ENCODE peak calls at places on chromosomes 3 and 15, in six cellular contexts. One of them, this sample, is unnamed.

GRCh38 chr15:29825205-29825604 is 2.9 kb upstream of the TJP1 start:
- DNase-seq in endothelial cell of umbilical vein: peak
- DNase-seq in HCT116: no peak
- DNase-seq in SK-N-SH: no peak
- DNase-seq in H1: no peak
- DNase-seq in K562: no peak
- DNase-seq in this sample: no peak

GRCh38 chr3:22988566-22988965 is 214.6 kb upstream of the UBE2E2 start:
- DNase-seq in endothelial cell of umbilical vein: no peak
- DNase-seq in HCT116: no peak
- DNase-seq in SK-N-SH: no peak
- DNase-seq in H1: no peak
- DNase-seq in K562: no peak
- DNase-seq in this sample: no peak

GRCh38 chr3:31525532-31525931 is 7.2 kb upstream of the STT3B start:
- DNase-seq in endothelial cell of umbilical vein: no peak
- DNase-seq in HCT116: no peak
- DNase-seq in SK-N-SH: no peak
- DNase-seq in H1: no peak
- DNase-seq in K562: no peak
- DNase-seq in this sample: no peak

GRCh38 chr3:70947584-70947983 is 635.1 kb upstream of the MDFIC2 start:
- DNase-seq in endothelial cell of umbilical vein: no peak
- DNase-seq in HCT116: no peak
- DNase-seq in SK-N-SH: no peak
- DNase-seq in H1: no peak
- DNase-seq in K562: no peak
- DNase-seq in this sample: no peak

GRCh38 chr3:149507491-149508324 is 33.2 kb downstream of the TM4SF4 start:
- DNase-seq in endothelial cell of umbilical vein: peak
- DNase-seq in HCT116: no peak
- DNase-seq in SK-N-SH: no peak
- DNase-seq in H1: no peak
- DNase-seq in K562: no peak
- DNase-seq in this sample: peak

GRCh38 chr3:23275814-23276213 is 72.7 kb downstream of the UBE2E2 start:
- DNase-seq in endothelial cell of umbilical vein: no peak
- DNase-seq in HCT116: no peak
- DNase-seq in SK-N-SH: peak
- DNase-seq in H1: no peak
- DNase-seq in K562: no peak
- DNase-seq in this sample: no peak

GRCh38 chr15:50953302-50953701 is 44.8 kb downstream of the AP4E1 start:
- DNase-seq in endothelial cell of umbilical vein: no peak
- DNase-seq in HCT116: peak
- DNase-seq in SK-N-SH: no peak
- DNase-seq in H1: no peak
- DNase-seq in K562: no peak
- DNase-seq in this sample: no peak

GRCh38 chr15:98177950-98178848 is 217.7 kb downstream of the ARRDC4 start:
- DNase-seq in endothelial cell of umbilical vein: peak
- DNase-seq in HCT116: peak
- DNase-seq in SK-N-SH: peak
- DNase-seq in H1: peak
- DNase-seq in K562: peak
- DNase-seq in this sample: peak

GRCh38 chr3:45333549-45333948 is 54.8 kb upstream of the LARS2 start:
- DNase-seq in endothelial cell of umbilical vein: no peak
- DNase-seq in HCT116: no peak
- DNase-seq in SK-N-SH: no peak
- DNase-seq in H1: no peak
- DNase-seq in K562: no peak
- DNase-seq in this sample: no peak

GRCh38 chr15:38176155-38176554 is 76.5 kb upstream of the SPRED1 start:
- DNase-seq in endothelial cell of umbilical vein: no peak
- DNase-seq in HCT116: no peak
- DNase-seq in SK-N-SH: no peak
- DNase-seq in H1: no peak
- DNase-seq in K562: no peak
- DNase-seq in this sample: no peak

GRCh38 chr3:45716790-45717336 is 27.7 kb downstream of the SACM1L start:
- DNase-seq in endothelial cell of umbilical vein: no peak
- DNase-seq in HCT116: no peak
- DNase-seq in SK-N-SH: no peak
- DNase-seq in H1: no peak
- DNase-seq in K562: no peak
- DNase-seq in this sample: no peak

GRCh38 chr3:184175981-184176376 is 1.3 kb downstream of the AP2M1 start:
- DNase-seq in endothelial cell of umbilical vein: no peak
- DNase-seq in HCT116: no peak
- DNase-seq in SK-N-SH: no peak
- DNase-seq in H1: no peak
- DNase-seq in K562: no peak
- DNase-seq in this sample: no peak

GRCh38 chr15:32646304-32646703 is 4.8 kb downstream of the SCG5 start:
- DNase-seq in endothelial cell of umbilical vein: no peak
- DNase-seq in HCT116: no peak
- DNase-seq in SK-N-SH: no peak
- DNase-seq in H1: no peak
- DNase-seq in K562: no peak
- DNase-seq in this sample: no peak

GRCh38 chr3:152853196-152853595 is 18.3 kb downstream of the P2RY1 start:
- DNase-seq in endothelial cell of umbilical vein: no peak
- DNase-seq in HCT116: no peak
- DNase-seq in SK-N-SH: no peak
- DNase-seq in H1: no peak
- DNase-seq in K562: no peak
- DNase-seq in this sample: no peak

GRCh38 chr3:44981220-44981619 is 5.2 kb downstream of the EXOSC7 start:
- DNase-seq in endothelial cell of umbilical vein: no peak
- DNase-seq in HCT116: no peak
- DNase-seq in SK-N-SH: no peak
- DNase-seq in H1: no peak
- DNase-seq in K562: no peak
- DNase-seq in this sample: no peak

GRCh38 chr3:50600141-50600753 is 11.3 kb downstream of the CISH start:
- DNase-seq in endothelial cell of umbilical vein: no peak
- DNase-seq in HCT116: no peak
- DNase-seq in SK-N-SH: no peak
- DNase-seq in H1: no peak
- DNase-seq in K562: peak
- DNase-seq in this sample: no peak

GRCh38 chr15:64274541-64274940 is 81.4 kb downstream of the CSNK1G1 start:
- DNase-seq in endothelial cell of umbilical vein: no peak
- DNase-seq in HCT116: no peak
- DNase-seq in SK-N-SH: no peak
- DNase-seq in H1: no peak
- DNase-seq in K562: no peak
- DNase-seq in this sample: no peak

GRCh38 chr3:21020043-21020442 is 731.0 kb downstream of the ZNF385D start:
- DNase-seq in endothelial cell of umbilical vein: no peak
- DNase-seq in HCT116: no peak
- DNase-seq in SK-N-SH: peak
- DNase-seq in H1: no peak
- DNase-seq in K562: no peak
- DNase-seq in this sample: no peak

DNA sequence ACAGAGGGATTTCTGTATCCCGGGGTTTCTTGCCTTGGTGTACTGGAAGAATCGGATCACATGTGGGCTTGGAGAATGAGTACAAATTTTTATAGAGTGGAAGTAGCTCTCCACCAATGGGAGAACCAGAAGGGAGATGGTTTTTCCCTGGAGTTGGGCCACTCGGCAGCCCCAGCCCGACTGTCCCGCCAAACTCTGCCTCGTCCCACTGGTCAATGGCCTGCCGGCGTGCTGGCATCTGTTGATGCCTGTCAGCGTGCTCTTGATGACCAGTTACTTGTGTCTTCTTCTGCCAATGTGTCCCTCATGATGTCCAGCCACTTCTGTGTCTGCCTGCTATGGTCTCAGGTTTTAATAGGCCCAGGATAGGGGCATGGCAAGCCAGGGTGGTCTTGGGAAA is 100.5 kb downstream of the CFAP44 start:
- DNase-seq in endothelial cell of umbilical vein: no peak
- DNase-seq in HCT116: no peak
- DNase-seq in SK-N-SH: no peak
- DNase-seq in H1: no peak
- DNase-seq in K562: no peak
- DNase-seq in this sample: no peak
- H2AFZ ChIP-seq in endothelial cell of umbilical vein: no peak
- H2AFZ ChIP-seq in HCT116: no peak
- H2AFZ ChIP-seq in SK-N-SH: no peak
- H2AFZ ChIP-seq in H1: peak
- H2AFZ ChIP-seq in K562: no peak
- H2AFZ ChIP-seq in this sample: peak

GRCh38 chr15:45457641-45458539 is 64.7 kb downstream of the SLC30A4 start:
- DNase-seq in endothelial cell of umbilical vein: peak
- DNase-seq in HCT116: peak
- DNase-seq in SK-N-SH: peak
- DNase-seq in H1: peak
- DNase-seq in K562: peak
- DNase-seq in this sample: peak

GRCh38 chr15:45457215-45457614 is 65.3 kb downstream of the SLC30A4 start:
- DNase-seq in endothelial cell of umbilical vein: no peak
- DNase-seq in HCT116: no peak
- DNase-seq in SK-N-SH: no peak
- DNase-seq in H1: no peak
- DNase-seq in K562: no peak
- DNase-seq in this sample: peak

GRCh38 chr15:45454825-45455224 is 67.7 kb downstream of the SLC30A4 start:
- DNase-seq in endothelial cell of umbilical vein: no peak
- DNase-seq in HCT116: peak
- DNase-seq in SK-N-SH: no peak
- DNase-seq in H1: no peak
- DNase-seq in K562: no peak
- DNase-seq in this sample: no peak

GRCh38 chr15:45458746-45459403 is 63.7 kb downstream of the SLC30A4 start:
- DNase-seq in endothelial cell of umbilical vein: peak
- DNase-seq in HCT116: no peak
- DNase-seq in SK-N-SH: peak
- DNase-seq in H1: peak
- DNase-seq in K562: peak
- DNase-seq in this sample: peak

GRCh38 chr15:45456212-45457106 is 66.1 kb downstream of the SLC30A4 start:
- DNase-seq in endothelial cell of umbilical vein: peak
- DNase-seq in HCT116: peak
- DNase-seq in SK-N-SH: peak
- DNase-seq in H1: no peak
- DNase-seq in K562: peak
- DNase-seq in this sample: no peak
- TF ChIP-seq POLR2AphosphoS5 in endothelial cell of umbilical vein: peak
- TF ChIP-seq POLR2AphosphoS5 in HCT116: peak
- TF ChIP-seq POLR2AphosphoS5 in SK-N-SH: peak
- TF ChIP-seq POLR2AphosphoS5 in H1: no peak
- TF ChIP-seq POLR2AphosphoS5 in K562: no peak
- TF ChIP-seq POLR2AphosphoS5 in this sample: no peak

GRCh38 chr15:57591237-57591821 is 375 bp upstream of the MYZAP start:
- DNase-seq in endothelial cell of umbilical vein: peak
- DNase-seq in HCT116: no peak
- DNase-seq in SK-N-SH: no peak
- DNase-seq in H1: no peak
- DNase-seq in K562: no peak
- DNase-seq in this sample: peak
- H2AFZ ChIP-seq in endothelial cell of umbilical vein: peak
- H2AFZ ChIP-seq in HCT116: peak
- H2AFZ ChIP-seq in SK-N-SH: no peak
- H2AFZ ChIP-seq in H1: peak
- H2AFZ ChIP-seq in K562: peak
- H2AFZ ChIP-seq in this sample: peak

GRCh38 chr3:46948830-46949671 is 27.5 kb downstream of the CCDC12 start:
- DNase-seq in endothelial cell of umbilical vein: no peak
- DNase-seq in HCT116: no peak
- DNase-seq in SK-N-SH: no peak
- DNase-seq in H1: no peak
- DNase-seq in K562: no peak
- DNase-seq in this sample: peak
- TF ChIP-seq POLR2AphosphoS5 in endothelial cell of umbilical vein: peak
- TF ChIP-seq POLR2AphosphoS5 in HCT116: no peak
- TF ChIP-seq POLR2AphosphoS5 in SK-N-SH: no peak
- TF ChIP-seq POLR2AphosphoS5 in H1: no peak
- TF ChIP-seq POLR2AphosphoS5 in K562: no peak
- TF ChIP-seq POLR2AphosphoS5 in this sample: no peak

GRCh38 chr3:141737828-141738635 is at the start of gene RNF7:
- DNase-seq in endothelial cell of umbilical vein: peak
- DNase-seq in HCT116: peak
- DNase-seq in SK-N-SH: peak
- DNase-seq in H1: peak
- DNase-seq in K562: peak
- DNase-seq in this sample: peak

GRCh38 chr3:141737108-141737507 is 990 bp upstream of the RNF7 start:
- DNase-seq in endothelial cell of umbilical vein: no peak
- DNase-seq in HCT116: no peak
- DNase-seq in SK-N-SH: no peak
- DNase-seq in H1: no peak
- DNase-seq in K562: no peak
- DNase-seq in this sample: no peak

GRCh38 chr3:141739731-141740130 is 1.6 kb downstream of the RNF7 start:
- DNase-seq in endothelial cell of umbilical vein: no peak
- DNase-seq in HCT116: no peak
- DNase-seq in SK-N-SH: no peak
- DNase-seq in H1: no peak
- DNase-seq in K562: no peak
- DNase-seq in this sample: no peak

GRCh38 chr3:141740349-141740748 is 2.3 kb downstream of the RNF7 start:
- DNase-seq in endothelial cell of umbilical vein: peak
- DNase-seq in HCT116: no peak
- DNase-seq in SK-N-SH: no peak
- DNase-seq in H1: no peak
- DNase-seq in K562: no peak
- DNase-seq in this sample: no peak

DNA sequence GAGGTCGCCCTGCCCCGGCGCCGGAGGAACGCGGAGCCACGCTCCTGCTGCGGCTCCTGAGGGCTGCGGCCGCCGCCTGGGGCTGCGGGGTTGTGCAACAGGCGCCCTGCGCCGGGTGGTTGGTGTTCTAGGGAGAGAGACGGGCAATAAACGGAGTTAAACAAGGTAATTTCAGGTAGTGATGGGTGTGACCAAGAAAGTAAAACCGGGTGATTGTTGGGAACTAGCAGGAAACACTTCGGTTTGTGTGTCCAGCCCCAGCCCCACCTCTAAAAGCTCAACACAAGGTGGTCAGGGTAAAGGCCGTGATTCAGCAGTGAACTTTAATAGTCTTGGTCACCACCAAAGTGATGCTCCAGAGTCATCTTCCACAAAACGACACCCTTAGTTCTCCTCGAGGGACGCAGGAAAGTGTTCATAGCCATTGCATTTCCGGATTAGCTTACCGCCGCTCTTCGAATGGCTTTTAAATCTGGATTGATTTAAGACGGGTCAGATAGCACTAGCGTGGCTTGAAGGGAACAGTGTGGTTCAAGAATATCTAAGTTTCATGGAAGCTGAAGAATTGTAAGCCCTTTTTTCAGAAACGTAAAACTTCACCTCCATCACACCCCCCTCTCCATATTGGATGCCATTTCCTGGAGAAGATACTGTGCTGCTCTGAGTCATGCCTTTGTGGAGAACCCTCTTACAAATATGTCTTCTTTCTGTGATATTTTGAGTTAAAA is 702 bp downstream of the RNF7 start:
- DNase-seq in endothelial cell of umbilical vein: peak
- DNase-seq in HCT116: no peak
- DNase-seq in SK-N-SH: peak
- DNase-seq in H1: no peak
- DNase-seq in K562: peak
- DNase-seq in this sample: no peak
- H2AFZ ChIP-seq in endothelial cell of umbilical vein: peak
- H2AFZ ChIP-seq in HCT116: no peak
- H2AFZ ChIP-seq in SK-N-SH: peak
- H2AFZ ChIP-seq in H1: peak
- H2AFZ ChIP-seq in K562: peak
- H2AFZ ChIP-seq in this sample: peak

This sample was measured in GM23338.